ENCODE peak calls at places on chromosomes 7 and 10, in four cellular contexts. V is BE2C, W is cardiac muscle cell, C is lower leg skin. B is an unnamed sample.

GRCh38 chr10:48946891-48947500 is 7.4 kb upstream of the LRRC18 start:
- DNase-seq in V (no peak), W (no peak), C (no peak), B (no peak)

GRCh38 chr7:65475734-65476319 is 102.2 kb downstream of the ZNF92 start:
- DNase-seq in V (no peak), W (no peak), C (no peak), B (no peak)

GRCh38 chr7:3089493-3089892 is 45.8 kb upstream of the CARD11 start:
- DNase-seq in V (no peak), W (peak), C (no peak), B (no peak)

GRCh38 chr7:15012135-15012534 is 109.6 kb upstream of the DGKB start:
- DNase-seq in V (no peak), W (no peak), C (no peak), B (no peak)

GRCh38 chr10:6176691-6177231 is 26.0 kb upstream of the PFKFB3 start:
- DNase-seq in V (no peak), W (no peak), C (no peak), B (no peak)

GRCh38 chr7:26155531-26156375 is 3.8 kb downstream of the NFE2L3 start:
- DNase-seq in V (no peak), W (no peak), C (no peak), B (no peak)

GRCh38 chr10:5709865-5710264 is 25.2 kb downstream of the TASOR2 start:
- DNase-seq in V (no peak), W (no peak), C (no peak), B (no peak)

GRCh38 chr10:51675088-51675487 is 24.3 kb downstream of the CSTF2T start:
- DNase-seq in V (no peak), W (no peak), C (no peak), B (no peak)

GRCh38 chr10:58435297-58435696 is 50.1 kb downstream of the TFAM start:
- DNase-seq in V (peak), W (peak), C (peak), B (peak)

GRCh38 chr10:60681103-60681502 is 97.2 kb upstream of the CDK1 start:
- DNase-seq in V (no peak), W (no peak), C (no peak), B (no peak)

GRCh38 chr7:90155206-90155605 is 937 bp downstream of the STEAP1 start:
- DNase-seq in V (no peak), W (no peak), C (no peak), B (no peak)

GRCh38 chr10:116067825-116068224 is 205.2 kb downstream of the GFRA1 start:
- DNase-seq in V (no peak), W (no peak), C (no peak), B (no peak)

DNA sequence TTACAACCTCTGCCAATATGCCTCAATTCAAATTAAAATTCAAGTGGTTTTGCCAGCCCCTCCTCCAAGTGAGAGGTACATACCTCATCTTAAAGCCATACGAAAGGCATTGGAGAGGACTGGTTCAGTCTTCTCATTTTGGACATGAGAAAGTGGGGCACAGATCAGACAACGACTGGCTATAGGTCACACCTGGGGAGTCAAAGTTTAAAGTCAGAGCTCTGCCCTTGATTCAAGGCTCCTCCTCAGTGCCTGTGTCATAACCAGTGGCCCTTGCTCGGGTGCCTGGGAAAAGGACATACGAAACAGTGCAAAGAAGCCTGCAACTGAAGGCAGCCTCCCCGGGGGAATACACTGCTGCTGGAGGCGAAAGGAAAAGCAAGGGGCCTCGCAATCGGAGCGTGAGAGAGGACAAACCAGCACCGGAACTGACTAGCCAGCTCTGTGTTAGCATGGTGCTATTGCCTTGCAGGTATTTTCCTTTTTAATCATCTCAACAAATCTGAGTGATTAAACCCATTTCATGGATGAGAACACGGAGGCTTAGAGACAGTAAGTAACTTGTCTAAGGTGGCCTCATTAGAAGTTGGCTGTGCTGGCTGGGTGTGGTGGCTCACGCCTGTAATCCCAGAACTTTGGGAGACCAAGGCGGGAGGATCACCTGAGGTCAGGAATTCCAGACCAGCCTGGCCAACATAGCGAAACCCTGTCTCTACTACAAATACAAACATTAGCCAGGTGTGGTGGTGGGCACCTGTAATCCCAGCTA is 1.1 kb upstream of the MTPAP start:
- DNase-seq in V (no peak), W (no peak), C (no peak), B (no peak)
- H3K4me3 ChIP-seq in V (no peak), W (no peak), C (no peak), B (no peak)

GRCh38 chr10:1074748-1075358 is 18.7 kb downstream of the WDR37 start:
- DNase-seq in V (no peak), W (no peak), C (no peak), B (peak)

GRCh38 chr10:1070939-1071338 is 14.8 kb downstream of the WDR37 start:
- DNase-seq in V (no peak), W (no peak), C (no peak), B (no peak)

GRCh38 chr10:1078668-1079067 is 22.5 kb downstream of the WDR37 start:
- DNase-seq in V (no peak), W (no peak), C (no peak), B (no peak)

GRCh38 chr10:1069680-1070079 is 13.5 kb downstream of the WDR37 start:
- DNase-seq in V (no peak), W (no peak), C (no peak), B (no peak)

DNA sequence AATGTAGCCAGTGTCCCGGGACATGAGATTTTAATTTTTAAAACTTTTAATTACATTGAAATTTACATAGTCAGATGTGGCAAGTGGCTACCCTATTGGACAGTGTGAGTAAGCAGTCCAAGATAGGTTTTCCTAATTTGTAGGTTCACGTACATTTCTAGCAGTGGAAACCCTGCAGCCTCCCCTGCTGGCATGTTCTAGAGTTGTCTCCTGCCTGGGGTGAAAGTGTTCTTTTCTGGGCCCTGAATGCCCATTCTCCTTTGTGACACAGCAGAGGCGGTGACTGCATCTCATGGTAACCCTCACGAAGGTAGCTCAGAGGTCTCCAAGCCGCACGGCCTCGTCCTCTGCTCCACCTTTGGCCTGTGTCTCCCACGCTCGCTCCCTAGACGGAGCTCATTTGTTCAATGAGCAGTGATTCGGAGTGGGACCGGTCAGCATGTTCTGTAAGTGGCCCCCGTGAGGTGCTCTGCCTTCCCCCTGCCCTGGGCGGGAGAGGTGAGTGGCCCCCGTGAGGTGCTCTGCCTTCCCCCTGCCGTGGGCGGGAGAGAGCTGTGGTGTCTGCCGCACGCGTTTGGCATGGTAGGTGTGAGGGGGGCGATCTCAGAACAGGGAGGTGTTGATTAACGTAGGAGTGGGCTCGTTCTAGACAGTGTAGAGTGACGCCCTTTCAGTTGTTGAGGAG is 18.0 kb downstream of the WDR37 start:
- DNase-seq in V (no peak), W (no peak), C (no peak), B (no peak)
- TF ChIP-seq CTCF in V (peak), W (peak), C (no peak), B (no peak)

GRCh38 chr7:148711191-148712102 is 12.7 kb downstream of the CUL1 start:
- DNase-seq in V (no peak), W (no peak), C (no peak), B (no peak)

GRCh38 chr7:148714498-148714897 is 15.8 kb downstream of the CUL1 start:
- DNase-seq in V (no peak), W (no peak), C (no peak), B (no peak)

GRCh38 chr7:148709019-148709418 is 10.3 kb downstream of the CUL1 start:
- DNase-seq in V (no peak), W (no peak), C (no peak), B (no peak)

GRCh38 chr7:148715027-148715426 is 16.3 kb downstream of the CUL1 start:
- DNase-seq in V (no peak), W (no peak), C (no peak), B (no peak)

DNA sequence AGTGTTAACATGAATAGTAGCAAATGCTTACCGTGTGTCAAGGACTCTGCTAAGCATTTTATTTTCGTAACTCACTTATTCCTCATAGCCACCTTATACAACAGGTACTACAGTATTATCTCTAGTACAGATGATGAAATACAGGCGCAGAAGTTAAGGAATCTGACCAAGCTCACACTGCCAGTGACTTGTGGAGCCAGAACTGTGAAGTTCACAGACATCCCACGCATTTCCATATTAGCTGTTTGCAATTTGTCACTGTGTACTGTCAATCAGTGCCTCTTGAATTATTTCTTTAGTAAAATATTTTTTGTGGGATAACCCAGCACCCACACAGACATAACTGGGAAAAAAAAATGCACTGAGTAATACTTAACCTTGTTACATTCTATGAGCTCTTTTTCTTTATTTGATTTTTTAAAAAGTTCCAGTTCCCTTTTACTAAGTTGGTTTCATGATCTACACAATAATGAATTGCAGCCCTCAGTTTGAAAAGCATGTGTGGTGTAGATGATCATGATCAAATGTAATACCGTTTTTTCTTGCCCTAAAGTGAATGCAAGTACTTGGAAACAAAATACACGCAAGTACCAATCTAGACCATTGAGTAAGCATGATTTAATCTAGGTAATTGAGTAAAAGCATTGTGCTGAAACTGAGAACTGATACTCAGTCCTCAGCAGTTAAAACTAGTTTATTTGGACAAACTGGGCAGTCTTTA is 14.1 kb downstream of the CUL1 start:
- DNase-seq in V (no peak), W (no peak), C (no peak), B (no peak)
- H3K4me3 ChIP-seq in V (no peak), W (no peak), C (no peak), B (no peak)

GRCh38 chr7:99461221-99461620 is 4.7 kb downstream of the ATP5MF start:
- DNase-seq in V (no peak), W (no peak), C (no peak), B (no peak)
- TF ChIP-seq CTCF in V (peak), W (no peak), C (no peak), B (no peak)

GRCh38 chr7:142859411-142859810 is 4.5 kb downstream of the EPHB6 start:
- DNase-seq in V (no peak), W (no peak), C (no peak), B (no peak)

GRCh38 chr7:142862401-142863400 is 7.8 kb downstream of the EPHB6 start:
- DNase-seq in V (no peak), W (no peak), C (no peak), B (no peak)

GRCh38 chr7:142860968-142861367 is 6.1 kb downstream of the EPHB6 start:
- DNase-seq in V (no peak), W (no peak), C (no peak), B (no peak)

GRCh38 chr7:142857625-142858024 is 2.7 kb downstream of the EPHB6 start:
- DNase-seq in V (no peak), W (no peak), C (no peak), B (no peak)

GRCh38 chr7:142859829-142860228 is 5.0 kb downstream of the EPHB6 start:
- DNase-seq in V (no peak), W (no peak), C (peak), B (no peak)
- H3K4me3 ChIP-seq in V (no peak), W (no peak), C (no peak), B (no peak)

B was measured in lung.